ENCODE peak calls at places on chromosomes 5 and 9, in seven cellular contexts. One of them, this sample, is unnamed.

GRCh38 chr5:141783599-141784296 is 94.5 kb downstream of the PCDH1 start:
- DNase-seq in GM23248: no peak
- DNase-seq in NCI-H1092: no peak
- DNase-seq in substantia nigra: no peak
- DNase-seq in activated CD8-positive, alpha-beta T cell treated with anti-CD3 and anti-CD28 coated beads, Interleukin-2, amount 10 ng/mL, durations not matched to agents 7 days and 5 days: no peak
- DNase-seq in nephron progenitor cell: peak; percentile 40
- DNase-seq in endothelial cell: no peak
- DNase-seq in this sample: no peak

GRCh38 chr5:4700082-4700481 is 440.0 kb upstream of the ADAMTS16 start:
- DNase-seq in substantia nigra: peak; percentile 54
- DNase-seq in activated CD8-positive, alpha-beta T cell treated with anti-CD3 and anti-CD28 coated beads, Interleukin-2, amount 10 ng/mL, durations not matched to agents 7 days and 5 days: no peak
- DNase-seq in NCI-H1092: peak; percentile 20
- DNase-seq in nephron progenitor cell: peak; percentile 86
- DNase-seq in GM23248: peak; percentile 74
- DNase-seq in endothelial cell: peak; percentile 80
- DNase-seq in this sample: no peak

GRCh38 chr5:71922584-71923106 is 184.6 kb upstream of the MAP1B start:
- DNase-seq in NCI-H1092: no peak
- DNase-seq in GM23248: peak; percentile 93
- DNase-seq in endothelial cell: no peak
- DNase-seq in nephron progenitor cell: no peak
- DNase-seq in substantia nigra: no peak
- DNase-seq in activated CD8-positive, alpha-beta T cell treated with anti-CD3 and anti-CD28 coated beads, Interleukin-2, amount 10 ng/mL, durations not matched to agents 7 days and 5 days: no peak
- DNase-seq in this sample: peak; percentile 19

GRCh38 chr5:119655081-119655480 is 25.7 kb downstream of the FAM170A start:
- DNase-seq in nephron progenitor cell: no peak
- DNase-seq in NCI-H1092: no peak
- DNase-seq in GM23248: peak; percentile 33
- DNase-seq in endothelial cell: no peak
- DNase-seq in substantia nigra: no peak
- DNase-seq in activated CD8-positive, alpha-beta T cell treated with anti-CD3 and anti-CD28 coated beads, Interleukin-2, amount 10 ng/mL, durations not matched to agents 7 days and 5 days: no peak
- DNase-seq in this sample: no peak

GRCh38 chr5:15533124-15533893 is 33.3 kb downstream of the FBXL7 start:
- DNase-seq in activated CD8-positive, alpha-beta T cell treated with anti-CD3 and anti-CD28 coated beads, Interleukin-2, amount 10 ng/mL, durations not matched to agents 7 days and 5 days: no peak
- DNase-seq in endothelial cell: no peak
- DNase-seq in NCI-H1092: no peak
- DNase-seq in nephron progenitor cell: no peak
- DNase-seq in substantia nigra: no peak
- DNase-seq in GM23248: peak; percentile 79
- DNase-seq in this sample: peak; percentile 66

GRCh38 chr9:80086822-80087345 is 515.1 kb downstream of the TLE4 start:
- DNase-seq in nephron progenitor cell: no peak
- DNase-seq in NCI-H1092: no peak
- DNase-seq in endothelial cell: no peak
- DNase-seq in substantia nigra: no peak
- DNase-seq in GM23248: no peak
- DNase-seq in activated CD8-positive, alpha-beta T cell treated with anti-CD3 and anti-CD28 coated beads, Interleukin-2, amount 10 ng/mL, durations not matched to agents 7 days and 5 days: no peak
- DNase-seq in this sample: no peak

GRCh38 chr9:121636978-121637377 is 14.5 kb upstream of the DAB2IP start:
- DNase-seq in activated CD8-positive, alpha-beta T cell treated with anti-CD3 and anti-CD28 coated beads, Interleukin-2, amount 10 ng/mL, durations not matched to agents 7 days and 5 days: no peak
- DNase-seq in nephron progenitor cell: no peak
- DNase-seq in substantia nigra: no peak
- DNase-seq in GM23248: no peak
- DNase-seq in NCI-H1092: no peak
- DNase-seq in endothelial cell: no peak
- DNase-seq in this sample: no peak

GRCh38 chr9:27192291-27192960 is 83.4 kb downstream of the TEK start:
- DNase-seq in substantia nigra: no peak
- DNase-seq in activated CD8-positive, alpha-beta T cell treated with anti-CD3 and anti-CD28 coated beads, Interleukin-2, amount 10 ng/mL, durations not matched to agents 7 days and 5 days: no peak
- DNase-seq in endothelial cell: no peak
- DNase-seq in nephron progenitor cell: no peak
- DNase-seq in GM23248: no peak
- DNase-seq in NCI-H1092: no peak
- DNase-seq in this sample: no peak

GRCh38 chr5:31133488-31133887 is 60.0 kb upstream of the CDH6 start:
- DNase-seq in substantia nigra: no peak
- DNase-seq in endothelial cell: peak; percentile 4
- DNase-seq in activated CD8-positive, alpha-beta T cell treated with anti-CD3 and anti-CD28 coated beads, Interleukin-2, amount 10 ng/mL, durations not matched to agents 7 days and 5 days: no peak
- DNase-seq in NCI-H1092: no peak
- DNase-seq in nephron progenitor cell: no peak
- DNase-seq in GM23248: peak; percentile 57
- DNase-seq in this sample: no peak

GRCh38 chr5:169980418-169981053 is at the start of gene INSYN2B:
- DNase-seq in endothelial cell: peak; percentile 86
- DNase-seq in activated CD8-positive, alpha-beta T cell treated with anti-CD3 and anti-CD28 coated beads, Interleukin-2, amount 10 ng/mL, durations not matched to agents 7 days and 5 days: no peak
- DNase-seq in substantia nigra: peak; percentile 72
- DNase-seq in GM23248: peak; percentile 92
- DNase-seq in nephron progenitor cell: peak; percentile 82
- DNase-seq in NCI-H1092: peak; percentile 44
- DNase-seq in this sample: peak; percentile 68

GRCh38 chr9:131036529-131037335 is 27.8 kb downstream of the LAMC3 start:
- DNase-seq in nephron progenitor cell: no peak
- DNase-seq in endothelial cell: no peak
- DNase-seq in activated CD8-positive, alpha-beta T cell treated with anti-CD3 and anti-CD28 coated beads, Interleukin-2, amount 10 ng/mL, durations not matched to agents 7 days and 5 days: no peak
- DNase-seq in NCI-H1092: no peak
- DNase-seq in GM23248: no peak
- DNase-seq in substantia nigra: no peak
- DNase-seq in this sample: no peak

GRCh38 chr5:76622973-76623596 is at the start of gene F2RL2:
- DNase-seq in endothelial cell: peak; percentile 61
- DNase-seq in NCI-H1092: no peak
- DNase-seq in activated CD8-positive, alpha-beta T cell treated with anti-CD3 and anti-CD28 coated beads, Interleukin-2, amount 10 ng/mL, durations not matched to agents 7 days and 5 days: no peak
- DNase-seq in GM23248: peak; percentile 80
- DNase-seq in substantia nigra: no peak
- DNase-seq in nephron progenitor cell: peak; percentile 28
- DNase-seq in this sample: no peak

GRCh38 chr5:55173696-55174101 is 722 bp upstream of the CDC20B start:
- DNase-seq in NCI-H1092: no peak
- DNase-seq in substantia nigra: no peak
- DNase-seq in nephron progenitor cell: no peak
- DNase-seq in activated CD8-positive, alpha-beta T cell treated with anti-CD3 and anti-CD28 coated beads, Interleukin-2, amount 10 ng/mL, durations not matched to agents 7 days and 5 days: no peak
- DNase-seq in GM23248: no peak
- DNase-seq in endothelial cell: no peak
- DNase-seq in this sample: no peak

GRCh38 chr9:129639756-129640085 is 2.2 kb downstream of the ASB6 start:
- DNase-seq in endothelial cell: no peak
- DNase-seq in activated CD8-positive, alpha-beta T cell treated with anti-CD3 and anti-CD28 coated beads, Interleukin-2, amount 10 ng/mL, durations not matched to agents 7 days and 5 days: no peak
- DNase-seq in substantia nigra: no peak
- DNase-seq in NCI-H1092: no peak
- DNase-seq in GM23248: no peak
- DNase-seq in nephron progenitor cell: no peak
- DNase-seq in this sample: no peak

GRCh38 chr5:69326365-69326764 is 6.2 kb downstream of the CCDC125 start:
- DNase-seq in activated CD8-positive, alpha-beta T cell treated with anti-CD3 and anti-CD28 coated beads, Interleukin-2, amount 10 ng/mL, durations not matched to agents 7 days and 5 days: no peak
- DNase-seq in nephron progenitor cell: no peak
- DNase-seq in GM23248: no peak
- DNase-seq in endothelial cell: no peak
- DNase-seq in substantia nigra: no peak
- DNase-seq in NCI-H1092: no peak
- DNase-seq in this sample: no peak

GRCh38 chr9:14313378-14313940 is 482 bp downstream of the NFIB start:
- DNase-seq in GM23248: peak; percentile 61
- DNase-seq in NCI-H1092: peak; percentile 40
- DNase-seq in activated CD8-positive, alpha-beta T cell treated with anti-CD3 and anti-CD28 coated beads, Interleukin-2, amount 10 ng/mL, durations not matched to agents 7 days and 5 days: no peak
- DNase-seq in nephron progenitor cell: peak; percentile 60
- DNase-seq in substantia nigra: no peak
- DNase-seq in endothelial cell: peak; percentile 42
- DNase-seq in this sample: no peak

GRCh38 chr5:147474140-147474539 is 35.7 kb downstream of the DPYSL3 start:
- DNase-seq in substantia nigra: no peak
- DNase-seq in GM23248: no peak
- DNase-seq in NCI-H1092: no peak
- DNase-seq in activated CD8-positive, alpha-beta T cell treated with anti-CD3 and anti-CD28 coated beads, Interleukin-2, amount 10 ng/mL, durations not matched to agents 7 days and 5 days: no peak
- DNase-seq in nephron progenitor cell: no peak
- DNase-seq in endothelial cell: no peak
- DNase-seq in this sample: no peak

GRCh38 chr5:140828402-140828737 is 610 bp downstream of the PCDHA6 start:
- DNase-seq in endothelial cell: no peak
- DNase-seq in GM23248: no peak
- DNase-seq in NCI-H1092: no peak
- DNase-seq in nephron progenitor cell: no peak
- DNase-seq in substantia nigra: no peak
- DNase-seq in activated CD8-positive, alpha-beta T cell treated with anti-CD3 and anti-CD28 coated beads, Interleukin-2, amount 10 ng/mL, durations not matched to agents 7 days and 5 days: no peak
- DNase-seq in this sample: no peak

GRCh38 chr9:96071245-96072124 is 196.0 kb downstream of the ERCC6L2 start:
- DNase-seq in GM23248: peak; percentile 51
- DNase-seq in nephron progenitor cell: no peak
- DNase-seq in NCI-H1092: no peak
- DNase-seq in substantia nigra: no peak
- DNase-seq in activated CD8-positive, alpha-beta T cell treated with anti-CD3 and anti-CD28 coated beads, Interleukin-2, amount 10 ng/mL, durations not matched to agents 7 days and 5 days: peak; percentile 44
- DNase-seq in endothelial cell: peak; percentile 51
- DNase-seq in this sample: no peak

GRCh38 chr5:169753795-169754194 is 116.7 kb downstream of the DOCK2 start:
- DNase-seq in activated CD8-positive, alpha-beta T cell treated with anti-CD3 and anti-CD28 coated beads, Interleukin-2, amount 10 ng/mL, durations not matched to agents 7 days and 5 days: no peak
- DNase-seq in substantia nigra: no peak
- DNase-seq in endothelial cell: no peak
- DNase-seq in GM23248: peak; percentile 88
- DNase-seq in nephron progenitor cell: no peak
- DNase-seq in NCI-H1092: no peak
- DNase-seq in this sample: no peak

GRCh38 chr9:35844628-35845301 is 15.7 kb downstream of the TMEM8B start:
- DNase-seq in GM23248: peak; percentile 97
- DNase-seq in NCI-H1092: no peak
- DNase-seq in substantia nigra: no peak
- DNase-seq in activated CD8-positive, alpha-beta T cell treated with anti-CD3 and anti-CD28 coated beads, Interleukin-2, amount 10 ng/mL, durations not matched to agents 7 days and 5 days: peak; percentile 35
- DNase-seq in endothelial cell: no peak
- DNase-seq in nephron progenitor cell: no peak
- DNase-seq in this sample: peak; percentile 72

This sample was measured in HS-27A.